ENCODE peak calls at places on chromosomes 6 and 20, in four cellular contexts. One of them, this sample, is unnamed.

GRCh38 chr6:71079707-71080106 is 122.8 kb upstream of the B3GAT2 start:
- DNase-seq in adrenal gland: no peak
- DNase-seq in NB4: no peak
- DNase-seq in ovary: no peak
- DNase-seq in this sample: no peak

GRCh38 chr20:32570401-32571190 is 14.5 kb downstream of the NOL4L start:
- DNase-seq in adrenal gland: no peak
- DNase-seq in NB4: peak; percentile 79
- DNase-seq in ovary: no peak
- DNase-seq in this sample: no peak

GRCh38 chr6:138997136-138997535 is 9.1 kb upstream of the REPS1 start:
- DNase-seq in adrenal gland: no peak
- DNase-seq in NB4: no peak
- DNase-seq in ovary: no peak
- DNase-seq in this sample: no peak

GRCh38 chr6:24520929-24521546 is 26.3 kb downstream of the ALDH5A1 start:
- DNase-seq in adrenal gland: peak; percentile 54
- DNase-seq in NB4: peak; percentile 50
- DNase-seq in ovary: no peak
- DNase-seq in this sample: peak; percentile 51

GRCh38 chr6:142014515-142014914 is 118.2 kb upstream of the GJE1 start:
- DNase-seq in adrenal gland: no peak
- DNase-seq in NB4: no peak
- DNase-seq in ovary: no peak
- DNase-seq in this sample: no peak

GRCh38 chr6:10330515-10330914 is 84.4 kb downstream of the TFAP2A start:
- DNase-seq in adrenal gland: no peak
- DNase-seq in NB4: no peak
- DNase-seq in ovary: no peak
- DNase-seq in this sample: no peak

GRCh38 chr6:157497579-157497978 is 116.6 kb downstream of the ZDHHC14 start:
- DNase-seq in adrenal gland: no peak
- DNase-seq in NB4: no peak
- DNase-seq in ovary: no peak
- DNase-seq in this sample: peak; percentile 17

GRCh38 chr6:98137391-98137790 is 697.0 kb upstream of the POU3F2 start:
- DNase-seq in adrenal gland: no peak
- DNase-seq in NB4: no peak
- DNase-seq in ovary: no peak
- DNase-seq in this sample: no peak

GRCh38 chr20:17912916-17913315 is 55.7 kb downstream of the SNX5 start:
- DNase-seq in adrenal gland: no peak
- DNase-seq in NB4: no peak
- DNase-seq in ovary: no peak
- DNase-seq in this sample: no peak

GRCh38 chr6:56695702-56696101 is 53.0 kb upstream of the DST start:
- DNase-seq in adrenal gland: no peak
- DNase-seq in NB4: no peak
- DNase-seq in ovary: no peak
- DNase-seq in this sample: no peak

GRCh38 chr6:11535801-11536230 is 1.7 kb upstream of the TMEM170B start:
- DNase-seq in adrenal gland: peak; percentile 38
- DNase-seq in NB4: peak; percentile 91
- DNase-seq in ovary: no peak
- DNase-seq in this sample: peak; percentile 4

GRCh38 chr6:11538799-11539468 is 1.4 kb downstream of the TMEM170B start:
- DNase-seq in adrenal gland: no peak
- DNase-seq in NB4: peak; percentile 76
- DNase-seq in ovary: no peak
- DNase-seq in this sample: no peak

GRCh38 chr6:11536795-11537194 is 754 bp upstream of the TMEM170B start:
- DNase-seq in adrenal gland: no peak
- DNase-seq in NB4: peak; percentile 33
- DNase-seq in ovary: no peak
- DNase-seq in this sample: peak; percentile 38

GRCh38 chr6:11538049-11538798 is 675 bp downstream of the TMEM170B start:
- DNase-seq in adrenal gland: peak; percentile 22
- DNase-seq in NB4: peak; percentile 78
- DNase-seq in ovary: peak; percentile 19
- DNase-seq in this sample: peak; percentile 37

DNA sequence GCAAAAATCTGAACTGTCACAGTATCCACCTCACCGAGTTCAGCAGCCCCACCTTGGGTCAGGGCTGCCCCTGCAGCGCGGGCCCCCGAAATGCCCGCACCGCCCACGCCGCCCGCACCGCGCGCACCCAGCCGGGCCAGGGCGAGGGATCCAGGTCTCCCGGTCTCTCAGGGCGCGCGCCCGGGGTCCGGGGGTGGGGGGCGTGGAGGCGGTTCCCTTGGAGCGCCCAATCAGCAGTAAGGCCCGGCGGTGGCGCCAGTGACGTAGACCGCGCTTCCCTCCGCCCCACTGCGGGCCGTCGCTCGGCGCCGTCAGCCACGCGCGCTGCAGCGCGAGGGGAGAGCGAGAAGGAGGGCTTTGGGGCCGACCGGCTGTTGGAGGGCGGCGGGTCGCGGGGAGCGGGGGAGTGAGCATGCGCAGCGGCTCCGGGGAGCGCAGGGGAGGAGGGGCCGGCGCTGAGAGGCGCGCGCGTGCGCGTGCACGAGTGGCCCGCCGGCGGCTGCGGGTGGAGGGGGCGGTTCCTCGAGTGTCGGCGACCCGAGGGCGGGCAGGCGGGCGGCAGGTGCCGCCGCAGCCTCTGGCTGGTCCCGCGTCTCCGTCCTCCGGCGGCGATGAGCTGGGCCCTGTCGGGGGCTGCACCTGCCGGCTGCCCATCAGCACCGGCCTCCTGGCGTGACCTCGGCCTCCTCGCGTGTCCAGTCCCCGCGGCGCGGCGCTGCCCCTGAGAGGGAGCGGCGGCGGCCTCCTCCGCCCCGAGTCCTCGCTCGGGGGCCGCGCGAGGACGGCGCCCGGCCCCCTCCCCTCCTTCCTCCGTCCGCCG is at the start of gene TMEM170B:
- DNase-seq in adrenal gland: peak; percentile 95
- DNase-seq in NB4: peak; percentile 98
- DNase-seq in ovary: peak; percentile 92
- DNase-seq in this sample: peak; percentile 88
- TF ChIP-seq POLR2A in adrenal gland: peak; percentile 69
- TF ChIP-seq POLR2A in NB4: peak; percentile 43
- TF ChIP-seq POLR2A in ovary: peak; percentile 58
- TF ChIP-seq POLR2A in this sample: no peak

GRCh38 chr20:13613917-13614316 is 24.8 kb downstream of the TASP1 start:
- DNase-seq in adrenal gland: no peak
- DNase-seq in NB4: no peak
- DNase-seq in ovary: no peak
- DNase-seq in this sample: no peak

GRCh38 chr20:13610205-13610604 is 28.5 kb downstream of the TASP1 start:
- DNase-seq in adrenal gland: no peak
- DNase-seq in NB4: peak; percentile 57
- DNase-seq in ovary: no peak
- DNase-seq in this sample: peak; percentile 13

GRCh38 chr20:13611726-13612125 is 27.0 kb downstream of the TASP1 start:
- DNase-seq in adrenal gland: no peak
- DNase-seq in NB4: no peak
- DNase-seq in ovary: no peak
- DNase-seq in this sample: no peak
- TF ChIP-seq POLR2A in adrenal gland: no peak
- TF ChIP-seq POLR2A in NB4: no peak
- TF ChIP-seq POLR2A in ovary: no peak
- TF ChIP-seq POLR2A in this sample: no peak

GRCh38 chr6:130364224-130364780 is 1.5 kb upstream of the TMEM200A start:
- DNase-seq in adrenal gland: no peak
- DNase-seq in NB4: no peak
- DNase-seq in ovary: no peak
- DNase-seq in this sample: no peak

GRCh38 chr6:130369821-130370220 is 4.0 kb downstream of the TMEM200A start:
- DNase-seq in adrenal gland: no peak
- DNase-seq in NB4: no peak
- DNase-seq in ovary: no peak
- DNase-seq in this sample: no peak

GRCh38 chr6:130365166-130366010 is 429 bp upstream of the TMEM200A start:
- DNase-seq in adrenal gland: peak; percentile 68
- DNase-seq in NB4: no peak
- DNase-seq in ovary: peak; percentile 81
- DNase-seq in this sample: peak; percentile 14

GRCh38 chr6:130367767-130368166 is 1.9 kb downstream of the TMEM200A start:
- DNase-seq in adrenal gland: no peak
- DNase-seq in NB4: no peak
- DNase-seq in ovary: no peak
- DNase-seq in this sample: no peak

DNA sequence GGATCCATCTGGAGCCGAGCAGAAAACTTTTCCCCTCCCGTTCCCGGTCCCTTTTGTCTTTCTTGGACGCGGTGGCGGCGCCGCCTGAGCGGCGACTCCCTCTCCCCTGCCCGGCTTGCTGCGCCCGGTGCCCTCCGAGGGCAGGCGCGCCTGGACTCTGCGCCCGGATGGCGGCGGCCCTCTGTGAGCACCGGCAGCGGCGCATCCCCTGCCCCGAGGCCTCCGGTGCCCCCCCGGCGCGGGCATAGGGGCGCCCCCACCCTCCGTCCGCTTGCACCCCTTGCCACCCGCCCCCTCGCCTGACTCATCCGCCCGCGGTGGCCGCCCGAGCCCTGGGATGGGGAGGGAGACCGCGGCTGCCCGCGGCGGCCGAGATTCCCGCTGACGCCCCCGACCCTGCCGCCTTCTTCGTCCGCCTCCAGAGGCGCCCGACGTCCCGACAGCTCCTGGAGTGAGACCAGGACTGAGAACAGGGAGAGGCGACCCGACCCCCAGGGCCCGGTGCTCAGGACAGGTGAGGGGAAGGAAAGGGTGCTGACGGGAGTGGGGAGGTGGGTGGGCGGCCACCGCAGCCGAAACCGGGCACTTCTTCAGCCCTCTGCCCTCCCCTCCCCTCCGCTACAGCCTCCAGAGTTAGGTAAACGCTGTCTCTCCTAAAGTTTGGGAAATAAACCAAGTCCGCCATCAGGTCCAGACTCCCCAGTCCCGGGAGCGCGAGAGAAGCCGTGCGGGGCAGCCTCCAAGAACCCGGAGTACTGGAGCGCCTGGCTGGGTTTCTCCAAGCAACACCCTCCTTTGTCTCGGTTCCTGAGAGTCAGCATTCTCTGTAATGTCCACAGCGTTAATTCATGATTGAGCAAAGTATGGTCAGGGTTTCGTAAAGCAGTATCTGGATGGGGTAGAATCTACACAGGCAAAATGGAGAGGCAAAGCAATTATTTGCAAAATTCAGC is at the start of gene TMEM200A:
- DNase-seq in adrenal gland: peak; percentile 64
- DNase-seq in NB4: no peak
- DNase-seq in ovary: peak; percentile 67
- DNase-seq in this sample: no peak
- TF ChIP-seq POLR2A in adrenal gland: no peak
- TF ChIP-seq POLR2A in NB4: no peak
- TF ChIP-seq POLR2A in ovary: peak; percentile 13
- TF ChIP-seq POLR2A in this sample: no peak

GRCh38 chr6:161204866-161205557 is 68.8 kb downstream of the AGPAT4 start:
- DNase-seq in adrenal gland: no peak
- DNase-seq in NB4: no peak
- DNase-seq in ovary: no peak
- DNase-seq in this sample: no peak
- TF ChIP-seq POLR2A in adrenal gland: no peak
- TF ChIP-seq POLR2A in NB4: no peak
- TF ChIP-seq POLR2A in ovary: no peak
- TF ChIP-seq POLR2A in this sample: no peak

GRCh38 chr20:44166477-44166876 is 20.5 kb downstream of the JPH2 start:
- DNase-seq in adrenal gland: peak; percentile 66
- DNase-seq in NB4: peak; percentile 43
- DNase-seq in ovary: no peak
- DNase-seq in this sample: no peak
- TF ChIP-seq POLR2A in adrenal gland: no peak
- TF ChIP-seq POLR2A in NB4: no peak
- TF ChIP-seq POLR2A in ovary: no peak
- TF ChIP-seq POLR2A in this sample: no peak

GRCh38 chr6:31158140-31158862 is at the start of gene TCF19:
- DNase-seq in adrenal gland: peak; percentile 99
- DNase-seq in NB4: peak; percentile 99
- DNase-seq in ovary: peak; percentile 99
- DNase-seq in this sample: peak; percentile 99
- TF ChIP-seq POLR2A in adrenal gland: no peak
- TF ChIP-seq POLR2A in NB4: peak; percentile 28
- TF ChIP-seq POLR2A in ovary: no peak
- TF ChIP-seq POLR2A in this sample: peak; percentile 57

This sample was measured in erythroblast.